ENCODE peak calls at places on chromosome 20, in eight cellular contexts. One of them, this sample, is unnamed.
A peak's percentile ranks its signal among the peaks of the same experiment; 100 is the strongest.

GRCh38 chr20:46572181-46572580 is 21.7 kb upstream of the OCSTAMP start:
- DNase-seq in tibial artery: no peak
- DNase-seq in CD4-positive, alpha-beta T cell: no peak
- DNase-seq in left ventricle myocardium inferior: peak; percentile 61
- DNase-seq in prostate gland: no peak
- DNase-seq in choroid plexus epithelial cell: no peak
- DNase-seq in upper lobe of left lung: peak; percentile 27
- DNase-seq in OCI-LY7: no peak
- DNase-seq in this sample: no peak

GRCh38 chr20:43963872-43964791 is 49.5 kb downstream of the TOX2 start:
- DNase-seq in left ventricle myocardium inferior: peak; percentile 63
- DNase-seq in tibial artery: peak; percentile 68
- DNase-seq in upper lobe of left lung: peak; percentile 42
- DNase-seq in prostate gland: no peak
- DNase-seq in OCI-LY7: no peak
- DNase-seq in choroid plexus epithelial cell: peak; percentile 91
- DNase-seq in CD4-positive, alpha-beta T cell: peak; percentile 45
- DNase-seq in this sample: peak; percentile 29

GRCh38 chr20:1336699-1337387 is 7.9 kb upstream of the SDCBP2 start:
- DNase-seq in left ventricle myocardium inferior: peak; percentile 84
- DNase-seq in choroid plexus epithelial cell: no peak
- DNase-seq in upper lobe of left lung: peak; percentile 87
- DNase-seq in prostate gland: peak; percentile 68
- DNase-seq in OCI-LY7: no peak
- DNase-seq in CD4-positive, alpha-beta T cell: no peak
- DNase-seq in tibial artery: peak; percentile 56
- DNase-seq in this sample: no peak

GRCh38 chr20:37711987-37712961 is 18.4 kb downstream of the CTNNBL1 start:
- DNase-seq in CD4-positive, alpha-beta T cell: no peak
- DNase-seq in left ventricle myocardium inferior: peak; percentile 38
- DNase-seq in upper lobe of left lung: no peak
- DNase-seq in choroid plexus epithelial cell: no peak
- DNase-seq in OCI-LY7: no peak
- DNase-seq in tibial artery: no peak
- DNase-seq in prostate gland: peak; percentile 62
- DNase-seq in this sample: no peak

GRCh38 chr20:9583151-9583550 is 68.8 kb downstream of the LAMP5 start:
- DNase-seq in CD4-positive, alpha-beta T cell: no peak
- DNase-seq in choroid plexus epithelial cell: no peak
- DNase-seq in tibial artery: no peak
- DNase-seq in left ventricle myocardium inferior: no peak
- DNase-seq in prostate gland: no peak
- DNase-seq in upper lobe of left lung: no peak
- DNase-seq in OCI-LY7: peak; percentile 0
- DNase-seq in this sample: no peak

GRCh38 chr20:63884506-63885263 is 10.2 kb upstream of the DNAJC5 start:
- DNase-seq in tibial artery: no peak
- DNase-seq in OCI-LY7: no peak
- DNase-seq in prostate gland: peak; percentile 58
- DNase-seq in CD4-positive, alpha-beta T cell: no peak
- DNase-seq in upper lobe of left lung: no peak
- DNase-seq in left ventricle myocardium inferior: peak; percentile 69
- DNase-seq in choroid plexus epithelial cell: no peak
- DNase-seq in this sample: no peak

GRCh38 chr20:57179265-57179664 is 87.2 kb downstream of the BMP7 start:
- DNase-seq in left ventricle myocardium inferior: no peak
- DNase-seq in OCI-LY7: no peak
- DNase-seq in CD4-positive, alpha-beta T cell: no peak
- DNase-seq in upper lobe of left lung: no peak
- DNase-seq in prostate gland: peak; percentile 67
- DNase-seq in tibial artery: no peak
- DNase-seq in choroid plexus epithelial cell: no peak
- DNase-seq in this sample: no peak

GRCh38 chr20:57947421-57948176 is 237.8 kb upstream of the PMEPA1 start:
- DNase-seq in tibial artery: no peak
- DNase-seq in upper lobe of left lung: no peak
- DNase-seq in CD4-positive, alpha-beta T cell: no peak
- DNase-seq in prostate gland: no peak
- DNase-seq in choroid plexus epithelial cell: peak; percentile 15
- DNase-seq in OCI-LY7: no peak
- DNase-seq in left ventricle myocardium inferior: peak; percentile 34
- DNase-seq in this sample: no peak

GRCh38 chr20:39706089-39706721 is 744.1 kb downstream of the DHX35 start:
- DNase-seq in upper lobe of left lung: no peak
- DNase-seq in CD4-positive, alpha-beta T cell: no peak
- DNase-seq in choroid plexus epithelial cell: peak; percentile 3
- DNase-seq in prostate gland: no peak
- DNase-seq in OCI-LY7: no peak
- DNase-seq in tibial artery: no peak
- DNase-seq in left ventricle myocardium inferior: peak; percentile 52
- DNase-seq in this sample: no peak

DNA sequence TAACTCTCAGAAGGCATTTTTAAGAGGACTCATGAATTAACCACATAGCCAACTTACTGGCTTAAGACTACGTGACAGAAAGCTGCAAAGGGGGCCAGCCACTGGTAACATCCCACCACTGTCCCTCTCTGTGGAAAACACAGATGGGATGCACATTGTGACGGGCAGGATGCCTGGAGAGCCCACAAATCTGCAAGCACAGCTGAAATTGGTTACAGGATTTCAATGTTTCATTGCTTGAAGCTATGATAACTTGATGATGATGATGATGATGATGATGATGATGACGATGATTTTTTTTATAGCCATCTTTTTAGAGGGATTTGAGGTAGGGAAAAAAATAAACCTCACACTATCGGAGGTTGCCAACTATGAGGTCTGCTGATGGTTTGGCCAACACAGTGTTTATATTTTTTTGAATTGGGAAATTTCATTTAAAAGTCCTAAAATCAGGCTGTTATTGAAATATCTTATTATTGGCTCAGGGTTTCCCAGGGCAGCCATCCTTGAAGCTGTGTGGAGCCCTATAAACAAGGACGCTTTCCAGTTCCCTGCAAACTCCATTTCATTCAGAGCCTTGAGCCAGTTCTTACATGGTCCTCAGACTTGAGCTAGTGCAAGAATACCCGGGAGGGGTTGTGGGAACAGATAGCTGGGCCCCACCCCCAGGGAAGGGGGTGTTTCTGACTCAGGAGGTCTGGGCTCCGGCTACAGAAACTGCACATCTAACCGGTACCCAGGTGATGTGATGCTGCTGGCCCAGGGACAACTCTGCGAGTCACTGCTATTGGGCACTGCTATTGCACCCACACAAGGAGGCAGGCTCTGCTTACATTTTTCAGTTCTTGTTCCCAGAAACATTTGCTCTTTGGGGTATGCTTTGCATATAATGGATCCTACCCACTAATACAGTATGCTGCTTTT is 27.1 kb downstream of the BCAS1 start:
- DNase-seq in upper lobe of left lung: no peak
- DNase-seq in left ventricle myocardium inferior: no peak
- DNase-seq in tibial artery: no peak
- DNase-seq in prostate gland: no peak
- DNase-seq in choroid plexus epithelial cell: no peak
- DNase-seq in OCI-LY7: no peak
- DNase-seq in CD4-positive, alpha-beta T cell: no peak
- DNase-seq in this sample: no peak
- TF ChIP-seq CTCF in upper lobe of left lung: no peak
- TF ChIP-seq CTCF in left ventricle myocardium inferior: no peak
- TF ChIP-seq CTCF in tibial artery: no peak
- TF ChIP-seq CTCF in prostate gland: no peak
- TF ChIP-seq CTCF in choroid plexus epithelial cell: no peak
- TF ChIP-seq CTCF in OCI-LY7: no peak
- TF ChIP-seq CTCF in CD4-positive, alpha-beta T cell: no peak
- TF ChIP-seq CTCF in this sample: no peak

GRCh38 chr20:20432618-20433286 is 64.8 kb downstream of the INSM1 start:
- DNase-seq in tibial artery: no peak
- DNase-seq in CD4-positive, alpha-beta T cell: no peak
- DNase-seq in OCI-LY7: no peak
- DNase-seq in left ventricle myocardium inferior: no peak
- DNase-seq in upper lobe of left lung: no peak
- DNase-seq in choroid plexus epithelial cell: no peak
- DNase-seq in prostate gland: no peak
- DNase-seq in this sample: no peak

GRCh38 chr20:20437314-20437713 is 69.4 kb downstream of the INSM1 start:
- DNase-seq in CD4-positive, alpha-beta T cell: no peak
- DNase-seq in choroid plexus epithelial cell: no peak
- DNase-seq in OCI-LY7: no peak
- DNase-seq in upper lobe of left lung: no peak
- DNase-seq in left ventricle myocardium inferior: no peak
- DNase-seq in tibial artery: no peak
- DNase-seq in prostate gland: no peak
- DNase-seq in this sample: no peak

GRCh38 chr20:20436689-20437088 is 68.8 kb downstream of the INSM1 start:
- DNase-seq in tibial artery: no peak
- DNase-seq in left ventricle myocardium inferior: no peak
- DNase-seq in upper lobe of left lung: no peak
- DNase-seq in prostate gland: no peak
- DNase-seq in choroid plexus epithelial cell: no peak
- DNase-seq in CD4-positive, alpha-beta T cell: no peak
- DNase-seq in OCI-LY7: no peak
- DNase-seq in this sample: no peak

GRCh38 chr20:20439602-20440001 is 71.7 kb downstream of the INSM1 start:
- DNase-seq in prostate gland: no peak
- DNase-seq in OCI-LY7: no peak
- DNase-seq in tibial artery: no peak
- DNase-seq in CD4-positive, alpha-beta T cell: no peak
- DNase-seq in left ventricle myocardium inferior: no peak
- DNase-seq in choroid plexus epithelial cell: no peak
- DNase-seq in upper lobe of left lung: no peak
- DNase-seq in this sample: no peak

DNA sequence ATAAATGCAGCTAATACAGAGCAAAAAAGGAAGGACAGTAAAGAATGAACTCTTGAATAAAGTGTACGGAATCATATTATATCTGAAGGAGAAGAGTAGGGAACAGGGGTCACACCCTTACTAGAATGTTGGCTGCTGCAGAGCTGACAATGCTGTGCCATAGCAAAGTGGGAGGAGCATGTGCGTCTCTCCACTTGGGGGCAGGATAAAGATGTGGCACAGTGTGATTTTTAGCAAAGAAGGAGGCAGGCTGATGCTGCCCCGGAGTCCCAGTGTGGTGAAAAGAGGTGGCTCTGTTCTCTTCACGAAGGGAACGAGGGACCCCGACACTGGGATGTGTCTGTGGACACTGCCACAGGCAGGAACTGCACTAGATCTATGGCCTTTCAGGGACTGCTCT is 67.5 kb downstream of the INSM1 start:
- DNase-seq in CD4-positive, alpha-beta T cell: no peak
- DNase-seq in left ventricle myocardium inferior: no peak
- DNase-seq in OCI-LY7: no peak
- DNase-seq in tibial artery: no peak
- DNase-seq in choroid plexus epithelial cell: no peak
- DNase-seq in upper lobe of left lung: no peak
- DNase-seq in prostate gland: no peak
- DNase-seq in this sample: no peak
- TF ChIP-seq CTCF in CD4-positive, alpha-beta T cell: no peak
- TF ChIP-seq CTCF in left ventricle myocardium inferior: peak; percentile 28
- TF ChIP-seq CTCF in OCI-LY7: peak; percentile 32
- TF ChIP-seq CTCF in tibial artery: no peak
- TF ChIP-seq CTCF in choroid plexus epithelial cell: no peak
- TF ChIP-seq CTCF in upper lobe of left lung: no peak
- TF ChIP-seq CTCF in prostate gland: no peak
- TF ChIP-seq CTCF in this sample: no peak

GRCh38 chr20:50929299-50930138 is 1.7 kb downstream of the ADNP start:
- DNase-seq in choroid plexus epithelial cell: peak; percentile 99
- DNase-seq in tibial artery: peak; percentile 89
- DNase-seq in upper lobe of left lung: peak; percentile 97
- DNase-seq in prostate gland: peak; percentile 91
- DNase-seq in OCI-LY7: peak; percentile 97
- DNase-seq in CD4-positive, alpha-beta T cell: peak; percentile 85
- DNase-seq in left ventricle myocardium inferior: peak; percentile 81
- DNase-seq in this sample: peak; percentile 88
- TF ChIP-seq CTCF in choroid plexus epithelial cell: peak; percentile 100
- TF ChIP-seq CTCF in tibial artery: peak; percentile 82
- TF ChIP-seq CTCF in upper lobe of left lung: peak; percentile 71
- TF ChIP-seq CTCF in prostate gland: peak; percentile 88
- TF ChIP-seq CTCF in OCI-LY7: peak; percentile 100
- TF ChIP-seq CTCF in CD4-positive, alpha-beta T cell: peak; percentile 90
- TF ChIP-seq CTCF in left ventricle myocardium inferior: peak; percentile 75
- TF ChIP-seq CTCF in this sample: no peak

GRCh38 chr20:34427331-34427730 is 64.3 kb downstream of the ITCH start:
- DNase-seq in upper lobe of left lung: no peak
- DNase-seq in OCI-LY7: no peak
- DNase-seq in CD4-positive, alpha-beta T cell: no peak
- DNase-seq in left ventricle myocardium inferior: no peak
- DNase-seq in tibial artery: no peak
- DNase-seq in choroid plexus epithelial cell: no peak
- DNase-seq in prostate gland: no peak
- DNase-seq in this sample: no peak
- TF ChIP-seq CTCF in upper lobe of left lung: no peak
- TF ChIP-seq CTCF in OCI-LY7: no peak
- TF ChIP-seq CTCF in CD4-positive, alpha-beta T cell: no peak
- TF ChIP-seq CTCF in left ventricle myocardium inferior: no peak
- TF ChIP-seq CTCF in tibial artery: no peak
- TF ChIP-seq CTCF in choroid plexus epithelial cell: no peak
- TF ChIP-seq CTCF in prostate gland: no peak
- TF ChIP-seq CTCF in this sample: no peak

GRCh38 chr20:52311209-52311794 is 119.7 kb upstream of the ZFP64 start:
- DNase-seq in tibial artery: no peak
- DNase-seq in upper lobe of left lung: no peak
- DNase-seq in left ventricle myocardium inferior: no peak
- DNase-seq in prostate gland: no peak
- DNase-seq in OCI-LY7: no peak
- DNase-seq in CD4-positive, alpha-beta T cell: no peak
- DNase-seq in choroid plexus epithelial cell: no peak
- DNase-seq in this sample: no peak

GRCh38 chr20:52313335-52313963 is 121.9 kb upstream of the ZFP64 start:
- DNase-seq in tibial artery: no peak
- DNase-seq in choroid plexus epithelial cell: peak; percentile 59
- DNase-seq in OCI-LY7: no peak
- DNase-seq in upper lobe of left lung: no peak
- DNase-seq in prostate gland: no peak
- DNase-seq in CD4-positive, alpha-beta T cell: no peak
- DNase-seq in left ventricle myocardium inferior: no peak
- DNase-seq in this sample: no peak

GRCh38 chr20:52306477-52306876 is 114.9 kb upstream of the ZFP64 start:
- DNase-seq in tibial artery: no peak
- DNase-seq in upper lobe of left lung: no peak
- DNase-seq in prostate gland: no peak
- DNase-seq in OCI-LY7: no peak
- DNase-seq in left ventricle myocardium inferior: no peak
- DNase-seq in CD4-positive, alpha-beta T cell: no peak
- DNase-seq in choroid plexus epithelial cell: no peak
- DNase-seq in this sample: no peak

DNA sequence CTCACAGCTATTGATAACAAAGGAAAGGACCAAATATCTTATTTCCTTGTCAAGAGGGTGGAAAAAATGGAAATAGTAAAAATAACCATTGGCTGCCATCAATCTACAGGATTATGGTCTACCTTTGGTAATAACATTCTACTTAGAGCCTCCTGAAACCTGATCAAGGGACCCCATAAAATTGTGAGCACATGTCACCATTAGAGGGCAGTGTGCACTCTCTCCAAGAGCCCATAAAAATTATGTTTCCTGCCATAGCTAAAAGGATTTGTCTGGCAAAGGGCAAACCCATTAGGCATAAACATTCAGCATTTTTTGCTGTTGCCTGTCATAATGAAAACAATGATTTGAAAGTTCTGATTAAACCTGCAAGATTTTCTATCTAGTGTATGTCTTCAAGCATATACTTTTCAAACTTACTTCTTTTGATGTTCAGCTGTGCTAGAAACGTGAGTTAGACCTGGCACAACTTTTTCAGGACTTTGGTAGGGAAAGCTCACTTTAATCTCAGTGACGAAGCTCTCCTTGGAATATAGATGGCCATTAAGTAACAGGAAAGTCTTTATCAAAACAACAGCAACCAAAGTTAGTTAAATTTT is 120.7 kb upstream of the ZFP64 start:
- DNase-seq in prostate gland: peak; percentile 45
- DNase-seq in upper lobe of left lung: no peak
- DNase-seq in left ventricle myocardium inferior: no peak
- DNase-seq in CD4-positive, alpha-beta T cell: peak; percentile 43
- DNase-seq in OCI-LY7: peak; percentile 69
- DNase-seq in tibial artery: no peak
- DNase-seq in choroid plexus epithelial cell: peak; percentile 79
- DNase-seq in this sample: peak; percentile 33
- TF ChIP-seq CTCF in prostate gland: peak; percentile 62
- TF ChIP-seq CTCF in upper lobe of left lung: peak; percentile 55
- TF ChIP-seq CTCF in left ventricle myocardium inferior: peak; percentile 79
- TF ChIP-seq CTCF in CD4-positive, alpha-beta T cell: peak; percentile 88
- TF ChIP-seq CTCF in OCI-LY7: peak; percentile 92
- TF ChIP-seq CTCF in tibial artery: peak; percentile 39
- TF ChIP-seq CTCF in choroid plexus epithelial cell: peak; percentile 78
- TF ChIP-seq CTCF in this sample: no peak

This sample was measured in lower leg skin.